ENCODE peak calls at places on chromosomes 11 and 22, in four cellular contexts. P is upper lobe of left lung, Q is transverse colon, N is HL-60. J is an unnamed sample.

GRCh38 chr11:60310407-60310998 is 16.6 kb upstream of the MS4A6E start:
- DNase-seq in P (peak; percentile 50), Q (peak; percentile 27), N (no peak), J (no peak)

GRCh38 chr11:10457901-10458300 is 2.8 kb downstream of the AMPD3 start:
- DNase-seq in P (no peak), Q (no peak), N (no peak), J (no peak)

GRCh38 chr22:28703436-28703835 is 23.8 kb upstream of the TTC28 start:
- DNase-seq in P (no peak), Q (no peak), N (no peak), J (no peak)

GRCh38 chr22:30286331-30286730 is 3.0 kb downstream of the CASTOR1 start:
- DNase-seq in P (no peak), Q (no peak), N (no peak), J (no peak)

GRCh38 chr11:77055913-77056312 is 10.9 kb upstream of the CAPN5 start:
- DNase-seq in P (no peak), Q (no peak), N (no peak), J (no peak)

GRCh38 chr11:66011239-66011784 is 496 bp upstream of the CST6 start:
- DNase-seq in P (peak; percentile 93), Q (no peak), N (no peak), J (no peak)

GRCh38 chr22:20972014-20972797 is 5.2 kb downstream of the AIFM3 start:
- DNase-seq in P (no peak), Q (no peak), N (peak; percentile 38), J (no peak)

GRCh38 chr11:97289823-97290222 is 900.0 kb downstream of the JRKL start:
- DNase-seq in P (no peak), Q (no peak), N (no peak), J (no peak)

GRCh38 chr11:35688023-35688422 is 25.4 kb downstream of the TRIM44 start:
- DNase-seq in P (no peak), Q (no peak), N (no peak), J (no peak)

GRCh38 chr11:106133529-106133928 is 56.1 kb downstream of the AASDHPPT start:
- DNase-seq in P (no peak), Q (no peak), N (no peak), J (no peak)

GRCh38 chr22:25200967-25201366 is 1.3 kb downstream of the CRYBB3 start:
- DNase-seq in P (no peak), Q (no peak), N (no peak), J (no peak)

GRCh38 chr11:130369713-130370112 is 55.0 kb upstream of the ZBTB44 start:
- DNase-seq in P (no peak), Q (no peak), N (no peak), J (no peak)

GRCh38 chr11:86627776-86628455 is 44.5 kb downstream of the ME3 start:
- DNase-seq in P (no peak), Q (no peak), N (no peak), J (no peak)

GRCh38 chr22:22983816-22984215 is 86.5 kb upstream of the GNAZ start:
- DNase-seq in P (no peak), Q (no peak), N (no peak), J (no peak)

GRCh38 chr22:49884075-49884474 is 30.4 kb downstream of the ZBED4 start:
- DNase-seq in P (no peak), Q (no peak), N (no peak), J (no peak)

GRCh38 chr22:42947211-42947990 is 67.5 kb downstream of the PACSIN2 start:
- DNase-seq in P (peak; percentile 44), Q (no peak), N (no peak), J (no peak)

GRCh38 chr22:36465232-36466021 is 16.0 kb downstream of the TXN2 start:
- DNase-seq in P (peak; percentile 88), Q (peak; percentile 80), N (no peak), J (no peak)

GRCh38 chr11:17876827-17877226 is 136.0 kb downstream of the SERGEF start:
- DNase-seq in P (no peak), Q (no peak), N (no peak), J (no peak)

GRCh38 chr11:69115586-69116560 is 39.9 kb upstream of the SMIM38 start:
- DNase-seq in P (peak; percentile 90), Q (peak; percentile 43), N (no peak), J (no peak)

GRCh38 chr11:126159719-126160344 is 51.6 kb downstream of the RPUSD4 start:
- DNase-seq in P (no peak), Q (no peak), N (no peak), J (no peak)

GRCh38 chr22:32660292-32660691 is 141.2 kb upstream of the TIMP3 start:
- DNase-seq in P (peak; percentile 66), Q (peak; percentile 69), N (peak; percentile 83), J (no peak)

GRCh38 chr11:69558519-69558941 is 77.1 kb downstream of the LINC01488 start:
- DNase-seq in P (no peak), Q (no peak), N (no peak), J (no peak)

GRCh38 chr11:6531267-6531752 is 34.2 kb downstream of the DNHD1 start:
- DNase-seq in P (no peak), Q (no peak), N (peak; percentile 34), J (peak; percentile 18)

GRCh38 chr11:119108857-119109221 is 1.7 kb downstream of the C2CD2L start:
- DNase-seq in P (no peak), Q (peak; percentile 55), N (no peak), J (no peak)
- H3K4me3 ChIP-seq in P (peak overlapping the region; percentile 82), Q (no peak overlapping the region), N (peak overlapping the region; percentile 88), J (peak overlapping the region; percentile 92)

GRCh38 chr11:134395002-134395401 is 17.0 kb downstream of the B3GAT1 start:
- DNase-seq in P (no peak), Q (no peak), N (no peak), J (no peak)
- H3K27ac ChIP-seq in P (no peak overlapping the region), Q (no peak overlapping the region), N (no peak overlapping the region), J (no peak overlapping the region)

DNA sequence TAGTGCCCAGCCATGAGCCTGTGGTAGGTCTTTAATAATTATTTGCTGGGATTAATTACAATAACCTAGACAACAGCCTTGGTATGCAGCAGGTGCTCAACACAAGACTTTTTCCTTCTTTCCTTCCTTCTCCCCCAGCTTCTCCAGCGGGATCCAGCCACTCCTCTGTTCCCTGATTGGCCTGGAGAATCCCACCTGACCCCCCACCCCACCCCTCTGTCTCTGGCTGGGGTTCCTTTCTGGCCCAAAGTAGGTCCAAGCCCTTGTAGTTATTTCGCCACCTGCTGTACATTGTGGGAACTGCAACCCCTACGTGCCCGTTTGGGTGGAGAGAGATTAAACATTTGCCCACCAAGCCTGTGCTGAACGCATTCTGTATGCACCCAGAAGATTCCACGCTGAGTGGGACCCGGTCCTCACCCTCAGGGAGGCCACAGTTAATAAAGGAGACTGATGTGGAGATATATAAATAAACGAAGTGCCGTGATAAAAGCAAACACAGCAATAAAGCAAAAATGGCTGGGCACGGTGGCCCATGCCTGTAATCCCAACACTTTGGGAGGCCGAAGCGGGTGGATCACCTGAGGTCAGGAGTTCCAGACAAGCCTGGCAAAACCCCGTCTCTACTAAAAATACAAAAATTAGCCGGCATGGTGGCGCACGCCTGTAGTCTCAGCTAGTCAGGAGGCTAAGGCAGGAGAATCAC is 32.1 kb upstream of the DGKZ start:
- DNase-seq in P (peak; percentile 64), Q (peak; percentile 72), N (peak; percentile 75), J (peak; percentile 48)
- TF ChIP-seq POLR2AphosphoS5 in P (no peak), Q (no peak), N (no peak), J (no peak)

GRCh38 chr11:43918662-43919061 is 23.8 kb upstream of the C11orf96 start:
- DNase-seq in P (no peak), Q (no peak), N (no peak), J (no peak)

GRCh38 chr11:43917851-43918250 is 24.6 kb upstream of the C11orf96 start:
- DNase-seq in P (no peak), Q (no peak), N (no peak), J (no peak)

GRCh38 chr11:43920598-43921419 is 21.6 kb upstream of the C11orf96 start:
- DNase-seq in P (peak; percentile 81), Q (peak; percentile 46), N (peak; percentile 26), J (no peak)

GRCh38 chr11:43921561-43922294 is 20.7 kb upstream of the C11orf96 start:
- DNase-seq in P (no peak), Q (no peak), N (no peak), J (no peak)

GRCh38 chr11:43919852-43920597 is 22.4 kb upstream of the C11orf96 start:
- DNase-seq in P (no peak), Q (no peak), N (no peak), J (no peak)
- H3K4me3 ChIP-seq in P (no peak overlapping the region), Q (no peak overlapping the region), N (no peak overlapping the region), J (no peak overlapping the region)

J was measured in SK-N-MC.